ENCODE peak calls at places on chromosomes 7 and 10, in five cellular contexts. W, Z, M, H and E are unnamed samples.

GRCh38 chr10:124688889-124689670 is 55.1 kb downstream of the FAM53B start:
- DNase-seq in W (no peak), Z (peak), M (no peak), H (no peak), E (no peak)

GRCh38 chr10:106043833-106044232 is 1120.7 kb downstream of the SORCS1 start:
- DNase-seq in W (no peak), Z (no peak), M (no peak), H (no peak), E (no peak)

GRCh38 chr10:63206997-63207952 is 74.1 kb downstream of the NRBF2 start:
- DNase-seq in W (no peak), Z (no peak), M (peak), H (peak), E (no peak)

GRCh38 chr7:148882668-148883232 is 1.3 kb downstream of the EZH2 start:
- DNase-seq in W (no peak), Z (no peak), M (no peak), H (peak), E (no peak)

GRCh38 chr7:140625908-140626868 is 14.4 kb downstream of the DENND2A start:
- DNase-seq in W (peak), Z (peak), M (no peak), H (peak), E (no peak)

GRCh38 chr10:130737622-130738021 is 573.9 kb downstream of the TCERG1L start:
- DNase-seq in W (no peak), Z (no peak), M (no peak), H (no peak), E (peak)

GRCh38 chr7:34163956-34164355 is 258.6 kb downstream of the BMPER start:
- DNase-seq in W (no peak), Z (no peak), M (no peak), H (no peak), E (no peak)

GRCh38 chr7:121545418-121545817 is 149.3 kb upstream of the FAM3C start:
- DNase-seq in W (no peak), Z (no peak), M (no peak), H (no peak), E (no peak)

GRCh38 chr10:96556003-96556402 is 30.8 kb downstream of the TM9SF3 start:
- DNase-seq in W (no peak), Z (no peak), M (no peak), H (no peak), E (no peak)

GRCh38 chr7:29413511-29414178 is 150.0 kb upstream of the PRR15 start:
- DNase-seq in W (no peak), Z (no peak), M (no peak), H (no peak), E (no peak)

GRCh38 chr7:101728888-101729883 is 88.2 kb upstream of the CUX1 start:
- DNase-seq in W (no peak), Z (peak), M (no peak), H (peak), E (no peak)

GRCh38 chr7:101232141-101232821 is 5.3 kb downstream of the CLDN15 start:
- DNase-seq in W (peak), Z (peak), M (peak), H (peak), E (peak)

GRCh38 chr10:17210361-17210760 is 8.9 kb upstream of the TRDMT1 start:
- DNase-seq in W (no peak), Z (no peak), M (no peak), H (no peak), E (no peak)

GRCh38 chr7:65980478-65981250 is 1.3 kb downstream of the GUSB start:
- DNase-seq in W (no peak), Z (peak), M (no peak), H (peak), E (peak)

GRCh38 chr10:12042409-12042796 is 206 bp downstream of the UPF2 start:
- DNase-seq in W (no peak), Z (peak), M (no peak), H (no peak), E (peak)
- TF ChIP-seq CTCF in W (no peak), Z (no peak), M (no peak), H (no peak), E (no peak)

DNA sequence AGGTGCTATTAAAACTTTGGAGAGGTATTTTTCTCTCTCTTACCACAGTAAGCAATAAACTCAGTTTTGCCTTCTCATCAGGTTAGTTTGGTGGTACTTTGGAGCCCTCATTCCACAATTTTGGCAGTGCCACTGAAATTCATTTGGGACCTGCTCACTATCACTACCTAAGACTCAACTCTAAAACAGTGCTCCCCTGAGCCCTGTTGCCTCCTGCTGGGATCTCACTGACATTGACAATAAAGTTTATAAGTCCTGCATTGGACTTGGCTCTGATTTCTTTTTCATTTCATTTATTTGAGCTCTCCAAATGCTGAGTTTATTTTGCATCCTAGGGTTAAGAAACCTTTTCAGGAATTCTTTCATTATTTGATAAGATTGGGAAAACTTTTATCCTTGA is 130.8 kb upstream of the HPS1 start:
- DNase-seq in W (no peak), Z (no peak), M (no peak), H (no peak), E (no peak)
- TF ChIP-seq CTCF in W (no peak), Z (no peak), M (peak), H (no peak), E (no peak)

DNA sequence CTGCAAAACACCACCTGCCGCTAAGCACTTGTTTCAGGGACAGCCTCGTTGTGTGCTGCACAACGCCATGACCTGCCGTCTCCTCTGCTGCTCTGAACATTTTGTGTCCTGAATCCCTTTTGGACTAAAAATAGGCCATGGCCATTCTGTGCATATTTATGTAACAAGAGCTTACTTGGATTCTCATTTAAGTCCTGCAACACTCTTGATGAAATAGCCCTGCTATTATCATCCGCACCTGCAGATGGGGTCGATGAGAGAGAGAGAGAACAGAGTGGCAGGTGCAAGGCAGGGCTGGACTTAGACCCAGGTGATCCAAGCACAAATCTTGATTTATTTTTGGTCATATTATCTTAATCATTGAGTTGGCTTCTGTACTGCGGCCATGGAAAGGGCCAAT is 121.2 kb upstream of the PRKCQ start:
- DNase-seq in W (peak), Z (no peak), M (no peak), H (no peak), E (peak)
- TF ChIP-seq CTCF in W (no peak), Z (no peak), M (no peak), H (no peak), E (peak)

GRCh38 chr7:152602962-152603361 is 73.0 kb downstream of the XRCC2 start:
- DNase-seq in W (no peak), Z (no peak), M (no peak), H (no peak), E (no peak)

GRCh38 chr7:152600266-152600665 is 75.7 kb downstream of the XRCC2 start:
- DNase-seq in W (no peak), Z (no peak), M (no peak), H (no peak), E (no peak)

GRCh38 chr7:152601305-152601798 is 74.6 kb downstream of the XRCC2 start:
- DNase-seq in W (no peak), Z (no peak), M (no peak), H (no peak), E (no peak)

GRCh38 chr7:152594801-152595200 is 81.1 kb downstream of the XRCC2 start:
- DNase-seq in W (no peak), Z (no peak), M (no peak), H (no peak), E (no peak)

GRCh38 chr7:152597514-152597913 is 78.4 kb downstream of the XRCC2 start:
- DNase-seq in W (no peak), Z (no peak), M (no peak), H (no peak), E (no peak)
- TF ChIP-seq CTCF in W (no peak), Z (no peak), M (no peak), H (no peak), E (no peak)

GRCh38 chr10:98446656-98447221 is at the start of gene HPS1:
- DNase-seq in W (peak), Z (peak), M (peak), H (peak), E (peak)
- TF ChIP-seq CTCF in W (no peak), Z (no peak), M (peak), H (no peak), E (no peak)

DNA sequence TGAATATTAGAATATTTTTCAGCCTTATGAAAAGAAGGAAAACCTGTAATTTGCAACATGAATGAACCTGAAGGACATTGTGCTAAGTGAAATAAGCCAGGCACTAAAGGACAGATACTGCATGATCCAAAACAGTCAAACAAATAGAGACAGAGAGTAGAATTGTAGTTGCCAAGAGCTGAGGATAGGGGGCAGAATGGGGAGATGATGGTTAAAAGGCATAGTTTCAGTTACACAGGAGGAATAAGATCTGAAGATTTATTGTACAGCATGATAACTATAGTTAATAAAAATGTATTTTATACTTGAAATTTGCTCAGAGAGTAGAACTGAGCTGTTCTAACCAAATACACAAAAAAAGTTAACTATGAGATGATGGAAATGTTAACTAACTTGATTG is 149.0 kb upstream of the TMEM106B start:
- DNase-seq in W (peak), Z (no peak), M (no peak), H (no peak), E (no peak)
- TF ChIP-seq CTCF in W (no peak), Z (no peak), M (no peak), H (peak), E (no peak)

GRCh38 chr10:132001238-132001977 is 19.7 kb upstream of the BNIP3 start:
- DNase-seq in W (peak), Z (peak), M (peak), H (no peak), E (no peak)
- TF ChIP-seq CTCF in W (no peak), Z (no peak), M (peak), H (no peak), E (no peak)

DNA sequence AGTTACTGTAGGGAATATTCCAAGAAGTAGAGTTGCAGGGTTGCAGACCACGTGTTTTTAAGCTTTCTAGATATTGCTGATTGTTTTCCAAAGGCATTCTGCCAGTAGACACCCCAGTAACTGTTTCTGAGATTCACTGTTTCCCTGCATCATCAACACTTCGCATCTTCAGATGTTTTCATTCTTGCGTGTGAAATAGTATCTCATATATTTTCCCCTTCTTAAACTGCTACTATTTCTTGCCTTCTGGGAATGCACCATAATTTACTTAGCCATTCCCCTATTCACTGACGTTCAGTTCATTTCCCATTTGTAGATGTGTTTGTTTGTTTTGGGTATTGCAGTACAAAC is 30.7 kb downstream of the ALOX5 start:
- DNase-seq in W (no peak), Z (no peak), M (no peak), H (no peak), E (no peak)
- TF ChIP-seq CTCF in W (no peak), Z (no peak), M (no peak), H (no peak), E (no peak)

GRCh38 chr7:45872116-45873034 is 507 bp downstream of the CCDC201 start:
- DNase-seq in W (peak), Z (no peak), M (no peak), H (no peak), E (peak)
- TF ChIP-seq CTCF in W (peak), Z (peak), M (no peak), H (peak), E (peak)

GRCh38 chr7:12323415-12323814 is 80.2 kb downstream of the VWDE start:
- DNase-seq in W (no peak), Z (no peak), M (no peak), H (no peak), E (no peak)
- TF ChIP-seq CTCF in W (no peak), Z (no peak), M (no peak), H (no peak), E (no peak)